ENCODE peak calls at places on chromosomes 7 and 10, in ten cellular contexts. X is astrocyte; L is activated naive CD4-positive, alpha-beta T cell treated with Interleukin-2 at 50 U/mL for 16 hours; E is amniotic stem cell; O is iris pigment epithelial cell; A is choroid plexus epithelial cell; G is left colon; S is MV-4-11; H is T-helper 1 cell; N is hepatic stellate cell. Q is an unnamed sample.

GRCh38 chr10:52258791-52259427 is 55.2 kb upstream of the DKK1 start:
- DNase-seq in X (peak; percentile 8), L (no peak), E (no peak), O (peak; percentile 10), A (peak; percentile 44), G (no peak), S (no peak), H (no peak), N (no peak), Q (no peak)

GRCh38 chr7:112537822-112538221 is 57.0 kb downstream of the LSMEM1 start:
- DNase-seq in X (no peak), L (no peak), E (no peak), O (no peak), A (no peak), G (no peak), S (no peak), H (no peak), N (no peak), Q (no peak)

GRCh38 chr7:47503283-47503682 is 78.6 kb downstream of the TNS3 start:
- DNase-seq in X (peak; percentile 70), L (no peak), E (no peak), O (peak; percentile 51), A (peak; percentile 50), G (no peak), S (no peak), H (no peak), N (peak; percentile 39), Q (no peak)

GRCh38 chr10:132364594-132364970 is 32.4 kb upstream of the PWWP2B start:
- DNase-seq in X (peak; percentile 48), L (peak; percentile 64), E (no peak), O (no peak), A (no peak), G (peak; percentile 36), S (no peak), H (no peak), N (no peak), Q (no peak)

GRCh38 chr7:45118292-45118691 is 6.8 kb upstream of the TBRG4 start:
- DNase-seq in X (no peak), L (no peak), E (no peak), O (no peak), A (no peak), G (no peak), S (no peak), H (no peak), N (no peak), Q (no peak)

GRCh38 chr10:100201549-100201948 is 15.7 kb upstream of the ERLIN1 start:
- DNase-seq in X (no peak), L (no peak), E (no peak), O (no peak), A (no peak), G (no peak), S (no peak), H (no peak), N (no peak), Q (no peak)

GRCh38 chr7:141144921-141145629 is 71.2 kb downstream of the TMEM178B start:
- DNase-seq in X (no peak), L (no peak), E (no peak), O (no peak), A (no peak), G (no peak), S (no peak), H (no peak), N (no peak), Q (no peak)

GRCh38 chr10:3774018-3774813 is 10.8 kb downstream of the KLF6 start:
- DNase-seq in X (peak; percentile 38), L (no peak), E (no peak), O (peak; percentile 70), A (peak; percentile 79), G (no peak), S (no peak), H (no peak), N (peak; percentile 21), Q (no peak)

GRCh38 chr7:48307041-48307714 is 135.9 kb downstream of the ABCA13 start:
- DNase-seq in X (no peak), L (no peak), E (no peak), O (no peak), A (no peak), G (no peak), S (no peak), H (no peak), N (no peak), Q (no peak)

GRCh38 chr10:101467286-101467770 is 113.4 kb downstream of the BTRC start:
- DNase-seq in X (peak; percentile 68), L (peak; percentile 7), E (peak; percentile 23), O (peak; percentile 78), A (peak; percentile 87), G (peak; percentile 25), S (peak; percentile 55), H (peak; percentile 63), N (peak; percentile 40), Q (peak; percentile 98)

GRCh38 chr10:125263551-125263950 is 103.2 kb upstream of the CTBP2 start:
- DNase-seq in X (peak; percentile 60), L (no peak), E (no peak), O (peak; percentile 6), A (no peak), G (no peak), S (no peak), H (no peak), N (no peak), Q (no peak)

GRCh38 chr7:45162943-45163691 is 5.5 kb downstream of the RAMP3 start:
- DNase-seq in X (no peak), L (no peak), E (no peak), O (no peak), A (no peak), G (no peak), S (no peak), H (no peak), N (no peak), Q (no peak)